ENCODE peak calls at places on chromosomes 12 and 14, in ten cellular contexts. One of them, this sample, is unnamed.

GRCh38 chr14:43729149-43729548 is 777.9 kb downstream of the FSCB start:
- DNase-seq in heart left ventricle: no peak
- DNase-seq in cardiac fibroblast: no peak
- DNase-seq in fibroblast of mammary gland: no peak
- DNase-seq in right atrium auricular region: no peak
- DNase-seq in lung: no peak
- DNase-seq in retinal pigment epithelial cell: no peak
- DNase-seq in upper lobe of right lung: no peak
- DNase-seq in tibial nerve: no peak
- DNase-seq in foreskin fibroblast: no peak
- DNase-seq in this sample: no peak

GRCh38 chr14:90587918-90588317 is 191.1 kb downstream of the CALM1 start:
- DNase-seq in heart left ventricle: no peak
- DNase-seq in cardiac fibroblast: no peak
- DNase-seq in fibroblast of mammary gland: no peak
- DNase-seq in right atrium auricular region: no peak
- DNase-seq in lung: no peak
- DNase-seq in retinal pigment epithelial cell: peak; percentile 9
- DNase-seq in upper lobe of right lung: peak; percentile 55
- DNase-seq in tibial nerve: no peak
- DNase-seq in foreskin fibroblast: no peak
- DNase-seq in this sample: no peak

GRCh38 chr12:666766-667308 is 3.6 kb upstream of the NINJ2 start:
- DNase-seq in heart left ventricle: no peak
- DNase-seq in cardiac fibroblast: peak; percentile 51
- DNase-seq in fibroblast of mammary gland: peak; percentile 73
- DNase-seq in right atrium auricular region: no peak
- DNase-seq in lung: no peak
- DNase-seq in retinal pigment epithelial cell: no peak
- DNase-seq in upper lobe of right lung: no peak
- DNase-seq in tibial nerve: no peak
- DNase-seq in foreskin fibroblast: peak; percentile 42
- DNase-seq in this sample: peak; percentile 23

GRCh38 chr12:46523863-46524770 is 151.5 kb upstream of the SLC38A2 start:
- DNase-seq in heart left ventricle: no peak
- DNase-seq in cardiac fibroblast: peak; percentile 99
- DNase-seq in fibroblast of mammary gland: peak; percentile 100
- DNase-seq in right atrium auricular region: no peak
- DNase-seq in lung: no peak
- DNase-seq in retinal pigment epithelial cell: peak; percentile 75
- DNase-seq in upper lobe of right lung: no peak
- DNase-seq in tibial nerve: no peak
- DNase-seq in foreskin fibroblast: peak; percentile 95
- DNase-seq in this sample: peak; percentile 95

GRCh38 chr12:131901431-131902331 is 7.3 kb downstream of the ULK1 start:
- DNase-seq in heart left ventricle: peak; percentile 80
- DNase-seq in cardiac fibroblast: no peak
- DNase-seq in fibroblast of mammary gland: no peak
- DNase-seq in right atrium auricular region: no peak
- DNase-seq in lung: no peak
- DNase-seq in retinal pigment epithelial cell: no peak
- DNase-seq in upper lobe of right lung: peak; percentile 70
- DNase-seq in tibial nerve: no peak
- DNase-seq in foreskin fibroblast: no peak
- DNase-seq in this sample: no peak

GRCh38 chr14:85622106-85622505 is 92.2 kb downstream of the FLRT2 start:
- DNase-seq in heart left ventricle: no peak
- DNase-seq in cardiac fibroblast: no peak
- DNase-seq in fibroblast of mammary gland: no peak
- DNase-seq in right atrium auricular region: no peak
- DNase-seq in lung: no peak
- DNase-seq in retinal pigment epithelial cell: no peak
- DNase-seq in upper lobe of right lung: no peak
- DNase-seq in tibial nerve: no peak
- DNase-seq in foreskin fibroblast: no peak
- DNase-seq in this sample: no peak

GRCh38 chr12:120742207-120742536 is 16.5 kb downstream of the ACADS start:
- DNase-seq in heart left ventricle: no peak
- DNase-seq in cardiac fibroblast: no peak
- DNase-seq in fibroblast of mammary gland: no peak
- DNase-seq in right atrium auricular region: no peak
- DNase-seq in lung: no peak
- DNase-seq in retinal pigment epithelial cell: no peak
- DNase-seq in upper lobe of right lung: no peak
- DNase-seq in tibial nerve: no peak
- DNase-seq in foreskin fibroblast: no peak
- DNase-seq in this sample: no peak

GRCh38 chr14:71380271-71380670 is 473.0 kb downstream of the PCNX1 start:
- DNase-seq in heart left ventricle: no peak
- DNase-seq in cardiac fibroblast: peak; percentile 85
- DNase-seq in fibroblast of mammary gland: no peak
- DNase-seq in right atrium auricular region: no peak
- DNase-seq in lung: no peak
- DNase-seq in retinal pigment epithelial cell: peak; percentile 39
- DNase-seq in upper lobe of right lung: no peak
- DNase-seq in tibial nerve: no peak
- DNase-seq in foreskin fibroblast: no peak
- DNase-seq in this sample: peak; percentile 89

GRCh38 chr14:36659010-36659821 is 2.4 kb upstream of the PAX9 start:
- DNase-seq in heart left ventricle: no peak
- DNase-seq in cardiac fibroblast: no peak
- DNase-seq in fibroblast of mammary gland: no peak
- DNase-seq in right atrium auricular region: no peak
- DNase-seq in lung: no peak
- DNase-seq in retinal pigment epithelial cell: no peak
- DNase-seq in upper lobe of right lung: no peak
- DNase-seq in tibial nerve: no peak
- DNase-seq in foreskin fibroblast: no peak
- DNase-seq in this sample: no peak

GRCh38 chr14:36659822-36660735 is 1.6 kb upstream of the PAX9 start:
- DNase-seq in heart left ventricle: no peak
- DNase-seq in cardiac fibroblast: no peak
- DNase-seq in fibroblast of mammary gland: no peak
- DNase-seq in right atrium auricular region: no peak
- DNase-seq in lung: no peak
- DNase-seq in retinal pigment epithelial cell: no peak
- DNase-seq in upper lobe of right lung: no peak
- DNase-seq in tibial nerve: no peak
- DNase-seq in foreskin fibroblast: no peak
- DNase-seq in this sample: no peak

GRCh38 chr14:36661506-36662257 is at the start of gene PAX9:
- DNase-seq in heart left ventricle: peak; percentile 60
- DNase-seq in cardiac fibroblast: peak; percentile 58
- DNase-seq in fibroblast of mammary gland: peak; percentile 66
- DNase-seq in right atrium auricular region: no peak
- DNase-seq in lung: peak; percentile 86
- DNase-seq in retinal pigment epithelial cell: peak; percentile 26
- DNase-seq in upper lobe of right lung: peak; percentile 86
- DNase-seq in tibial nerve: peak; percentile 89
- DNase-seq in foreskin fibroblast: peak; percentile 81
- DNase-seq in this sample: peak; percentile 46

GRCh38 chr14:36662258-36662542 is 540 bp downstream of the PAX9 start:
- DNase-seq in heart left ventricle: no peak
- DNase-seq in cardiac fibroblast: no peak
- DNase-seq in fibroblast of mammary gland: no peak
- DNase-seq in right atrium auricular region: no peak
- DNase-seq in lung: no peak
- DNase-seq in retinal pigment epithelial cell: no peak
- DNase-seq in upper lobe of right lung: no peak
- DNase-seq in tibial nerve: no peak
- DNase-seq in foreskin fibroblast: no peak
- DNase-seq in this sample: no peak

GRCh38 chr14:36660736-36661505 is 739 bp upstream of the PAX9 start:
- DNase-seq in heart left ventricle: no peak
- DNase-seq in cardiac fibroblast: no peak
- DNase-seq in fibroblast of mammary gland: no peak
- DNase-seq in right atrium auricular region: no peak
- DNase-seq in lung: no peak
- DNase-seq in retinal pigment epithelial cell: no peak
- DNase-seq in upper lobe of right lung: no peak
- DNase-seq in tibial nerve: no peak
- DNase-seq in foreskin fibroblast: no peak
- DNase-seq in this sample: no peak
- H3K4me3 ChIP-seq in heart left ventricle: no peak overlapping the region
- H3K4me3 ChIP-seq in cardiac fibroblast: no peak overlapping the region
- H3K4me3 ChIP-seq in fibroblast of mammary gland: no peak overlapping the region
- H3K4me3 ChIP-seq in right atrium auricular region: peak overlapping the region; percentile 39
- H3K4me3 ChIP-seq in lung: no peak overlapping the region
- H3K4me3 ChIP-seq in retinal pigment epithelial cell: peak overlapping the region; percentile 24
- H3K4me3 ChIP-seq in upper lobe of right lung: peak overlapping the region; percentile 32
- H3K4me3 ChIP-seq in tibial nerve: peak overlapping the region; percentile 39
- H3K4me3 ChIP-seq in foreskin fibroblast: peak overlapping the region; percentile 49
- H3K4me3 ChIP-seq in this sample: no peak overlapping the region

GRCh38 chr12:98725481-98726247 is 80.6 kb downstream of the APAF1 start:
- DNase-seq in heart left ventricle: no peak
- DNase-seq in cardiac fibroblast: peak; percentile 78
- DNase-seq in fibroblast of mammary gland: peak; percentile 67
- DNase-seq in right atrium auricular region: no peak
- DNase-seq in lung: no peak
- DNase-seq in retinal pigment epithelial cell: no peak
- DNase-seq in upper lobe of right lung: no peak
- DNase-seq in tibial nerve: peak; percentile 45
- DNase-seq in foreskin fibroblast: peak; percentile 85
- DNase-seq in this sample: peak; percentile 68
- TF ChIP-seq CTCF in heart left ventricle: no peak
- TF ChIP-seq CTCF in cardiac fibroblast: peak; percentile 58
- TF ChIP-seq CTCF in fibroblast of mammary gland: peak; percentile 65
- TF ChIP-seq CTCF in right atrium auricular region: peak; percentile 35
- TF ChIP-seq CTCF in lung: no peak
- TF ChIP-seq CTCF in retinal pigment epithelial cell: peak; percentile 71
- TF ChIP-seq CTCF in upper lobe of right lung: peak; percentile 22
- TF ChIP-seq CTCF in tibial nerve: peak; percentile 13
- TF ChIP-seq CTCF in foreskin fibroblast: peak; percentile 60
- TF ChIP-seq CTCF in this sample: peak; percentile 67

GRCh38 chr14:86961106-86961716 is 1031.8 kb downstream of the GALC start:
- DNase-seq in heart left ventricle: no peak
- DNase-seq in cardiac fibroblast: peak; percentile 1
- DNase-seq in fibroblast of mammary gland: peak; percentile 32
- DNase-seq in right atrium auricular region: no peak
- DNase-seq in lung: no peak
- DNase-seq in retinal pigment epithelial cell: no peak
- DNase-seq in upper lobe of right lung: no peak
- DNase-seq in tibial nerve: no peak
- DNase-seq in foreskin fibroblast: peak; percentile 21
- DNase-seq in this sample: peak; percentile 36

GRCh38 chr14:86954623-86955022 is 1038.4 kb downstream of the GALC start:
- DNase-seq in heart left ventricle: no peak
- DNase-seq in cardiac fibroblast: no peak
- DNase-seq in fibroblast of mammary gland: no peak
- DNase-seq in right atrium auricular region: no peak
- DNase-seq in lung: no peak
- DNase-seq in retinal pigment epithelial cell: no peak
- DNase-seq in upper lobe of right lung: no peak
- DNase-seq in tibial nerve: no peak
- DNase-seq in foreskin fibroblast: no peak
- DNase-seq in this sample: no peak

DNA sequence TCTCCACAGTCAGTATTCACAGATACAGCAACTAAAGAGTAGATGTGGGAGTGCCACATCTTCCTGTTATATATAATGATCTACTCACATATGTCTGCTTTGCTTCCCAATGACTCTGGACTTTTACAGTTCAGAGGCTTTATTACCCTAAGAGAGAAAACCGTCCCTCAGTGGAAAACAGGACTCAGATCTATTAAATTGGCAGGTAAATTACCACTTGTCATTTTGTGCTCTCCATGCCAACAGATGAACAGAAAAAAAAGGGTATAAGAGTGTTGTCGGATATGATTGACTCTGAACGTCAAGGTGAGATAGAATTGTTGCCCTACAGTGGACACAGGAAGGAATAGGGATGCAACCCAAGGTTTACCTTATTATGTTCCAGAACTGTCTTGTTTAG is 1037.0 kb downstream of the GALC start:
- DNase-seq in heart left ventricle: no peak
- DNase-seq in cardiac fibroblast: no peak
- DNase-seq in fibroblast of mammary gland: no peak
- DNase-seq in right atrium auricular region: no peak
- DNase-seq in lung: no peak
- DNase-seq in retinal pigment epithelial cell: no peak
- DNase-seq in upper lobe of right lung: no peak
- DNase-seq in tibial nerve: no peak
- DNase-seq in foreskin fibroblast: no peak
- DNase-seq in this sample: no peak
- H3K4me3 ChIP-seq in heart left ventricle: no peak overlapping the region
- H3K4me3 ChIP-seq in cardiac fibroblast: no peak overlapping the region
- H3K4me3 ChIP-seq in fibroblast of mammary gland: no peak overlapping the region
- H3K4me3 ChIP-seq in right atrium auricular region: no peak overlapping the region
- H3K4me3 ChIP-seq in lung: no peak overlapping the region
- H3K4me3 ChIP-seq in retinal pigment epithelial cell: no peak overlapping the region
- H3K4me3 ChIP-seq in upper lobe of right lung: no peak overlapping the region
- H3K4me3 ChIP-seq in tibial nerve: no peak overlapping the region
- H3K4me3 ChIP-seq in foreskin fibroblast: no peak overlapping the region
- H3K4me3 ChIP-seq in this sample: no peak overlapping the region

GRCh38 chr12:49277466-49277865 is 12.6 kb downstream of the TUBA1C start:
- DNase-seq in heart left ventricle: no peak
- DNase-seq in cardiac fibroblast: no peak
- DNase-seq in fibroblast of mammary gland: no peak
- DNase-seq in right atrium auricular region: no peak
- DNase-seq in lung: no peak
- DNase-seq in retinal pigment epithelial cell: no peak
- DNase-seq in upper lobe of right lung: no peak
- DNase-seq in tibial nerve: no peak
- DNase-seq in foreskin fibroblast: no peak
- DNase-seq in this sample: no peak

GRCh38 chr12:49284672-49285071 is 10.3 kb upstream of the PRPH start:
- DNase-seq in heart left ventricle: no peak
- DNase-seq in cardiac fibroblast: no peak
- DNase-seq in fibroblast of mammary gland: no peak
- DNase-seq in right atrium auricular region: no peak
- DNase-seq in lung: no peak
- DNase-seq in retinal pigment epithelial cell: no peak
- DNase-seq in upper lobe of right lung: peak; percentile 1
- DNase-seq in tibial nerve: no peak
- DNase-seq in foreskin fibroblast: no peak
- DNase-seq in this sample: no peak

GRCh38 chr12:49283541-49284429 is 11.2 kb upstream of the PRPH start:
- DNase-seq in heart left ventricle: no peak
- DNase-seq in cardiac fibroblast: no peak
- DNase-seq in fibroblast of mammary gland: no peak
- DNase-seq in right atrium auricular region: no peak
- DNase-seq in lung: no peak
- DNase-seq in retinal pigment epithelial cell: no peak
- DNase-seq in upper lobe of right lung: peak; percentile 54
- DNase-seq in tibial nerve: no peak
- DNase-seq in foreskin fibroblast: no peak
- DNase-seq in this sample: no peak

GRCh38 chr12:49279706-49280159 is 14.9 kb downstream of the TUBA1C start:
- DNase-seq in heart left ventricle: no peak
- DNase-seq in cardiac fibroblast: no peak
- DNase-seq in fibroblast of mammary gland: no peak
- DNase-seq in right atrium auricular region: no peak
- DNase-seq in lung: peak; percentile 46
- DNase-seq in retinal pigment epithelial cell: peak; percentile 63
- DNase-seq in upper lobe of right lung: no peak
- DNase-seq in tibial nerve: no peak
- DNase-seq in foreskin fibroblast: no peak
- DNase-seq in this sample: no peak

DNA sequence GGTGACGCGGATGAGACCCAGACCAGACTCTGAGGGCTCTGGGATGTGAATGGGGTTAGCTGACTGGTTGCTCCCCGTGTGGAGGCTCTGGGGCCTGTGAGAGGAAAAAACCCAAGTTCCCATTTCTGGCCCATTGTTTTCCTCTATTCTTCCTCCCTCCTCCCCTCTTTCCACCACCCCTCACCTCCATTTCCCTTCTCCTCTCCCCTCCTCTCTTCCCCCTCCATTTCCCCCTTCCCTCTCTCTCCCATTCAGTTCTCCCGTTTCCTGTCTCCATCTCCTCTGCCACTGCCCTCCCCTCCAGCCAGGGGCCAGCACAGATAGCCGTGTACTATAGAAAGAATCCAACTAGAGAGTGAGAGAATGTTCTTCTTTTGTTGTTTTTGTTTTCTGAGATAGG is 12.6 kb upstream of the PRPH start:
- DNase-seq in heart left ventricle: no peak
- DNase-seq in cardiac fibroblast: no peak
- DNase-seq in fibroblast of mammary gland: no peak
- DNase-seq in right atrium auricular region: no peak
- DNase-seq in lung: no peak
- DNase-seq in retinal pigment epithelial cell: no peak
- DNase-seq in upper lobe of right lung: no peak
- DNase-seq in tibial nerve: no peak
- DNase-seq in foreskin fibroblast: no peak
- DNase-seq in this sample: no peak
- TF ChIP-seq CTCF in heart left ventricle: no peak
- TF ChIP-seq CTCF in cardiac fibroblast: no peak
- TF ChIP-seq CTCF in fibroblast of mammary gland: no peak
- TF ChIP-seq CTCF in right atrium auricular region: no peak
- TF ChIP-seq CTCF in lung: no peak
- TF ChIP-seq CTCF in retinal pigment epithelial cell: no peak
- TF ChIP-seq CTCF in upper lobe of right lung: no peak
- TF ChIP-seq CTCF in tibial nerve: no peak
- TF ChIP-seq CTCF in foreskin fibroblast: no peak
- TF ChIP-seq CTCF in this sample: no peak

This sample was measured in fibroblast of the aortic adventitia.